ENCODE peak calls at places on chromosome 6, in nine cellular contexts. One of them, this sample, is unnamed.

GRCh38 chr6:79170431-79170830 is 64.1 kb downstream of the HMGN3 start:
- DNase-seq in DND-41: no peak
- DNase-seq in HCT116: no peak
- DNase-seq in cardiac fibroblast: no peak
- DNase-seq in bronchial epithelial cell: no peak
- DNase-seq in endodermal cell: no peak
- DNase-seq in A549: no peak
- DNase-seq in OCI-LY7: no peak
- DNase-seq in breast epithelium: no peak
- DNase-seq in this sample: no peak

GRCh38 chr6:95321106-95321505 is 256.2 kb upstream of the MANEA start:
- DNase-seq in DND-41: no peak
- DNase-seq in HCT116: no peak
- DNase-seq in cardiac fibroblast: no peak
- DNase-seq in bronchial epithelial cell: peak
- DNase-seq in endodermal cell: no peak
- DNase-seq in A549: no peak
- DNase-seq in OCI-LY7: no peak
- DNase-seq in breast epithelium: no peak
- DNase-seq in this sample: no peak

GRCh38 chr6:2632368-2632767 is 118.4 kb downstream of the MYLK4 start:
- DNase-seq in DND-41: no peak
- DNase-seq in HCT116: no peak
- DNase-seq in cardiac fibroblast: no peak
- DNase-seq in bronchial epithelial cell: no peak
- DNase-seq in endodermal cell: no peak
- DNase-seq in A549: no peak
- DNase-seq in OCI-LY7: no peak
- DNase-seq in breast epithelium: no peak
- DNase-seq in this sample: no peak

GRCh38 chr6:113860165-113860955 is 3.2 kb downstream of the MARCKS start:
- DNase-seq in DND-41: no peak
- DNase-seq in HCT116: no peak
- DNase-seq in cardiac fibroblast: peak
- DNase-seq in bronchial epithelial cell: no peak
- DNase-seq in endodermal cell: peak
- DNase-seq in A549: no peak
- DNase-seq in OCI-LY7: no peak
- DNase-seq in breast epithelium: peak
- DNase-seq in this sample: no peak

GRCh38 chr6:147322299-147323162 is 118.3 kb downstream of the STXBP5 start:
- DNase-seq in DND-41: no peak
- DNase-seq in HCT116: no peak
- DNase-seq in cardiac fibroblast: peak
- DNase-seq in bronchial epithelial cell: peak
- DNase-seq in endodermal cell: no peak
- DNase-seq in A549: no peak
- DNase-seq in OCI-LY7: no peak
- DNase-seq in breast epithelium: no peak
- DNase-seq in this sample: peak

GRCh38 chr6:133835901-133836300 is 53.0 kb upstream of the TCF21 start:
- DNase-seq in DND-41: no peak
- DNase-seq in HCT116: no peak
- DNase-seq in cardiac fibroblast: peak
- DNase-seq in bronchial epithelial cell: no peak
- DNase-seq in endodermal cell: no peak
- DNase-seq in A549: no peak
- DNase-seq in OCI-LY7: no peak
- DNase-seq in breast epithelium: no peak
- DNase-seq in this sample: no peak

GRCh38 chr6:109284675-109285074 is 97.6 kb downstream of the CD164 start:
- DNase-seq in DND-41: no peak
- DNase-seq in HCT116: no peak
- DNase-seq in cardiac fibroblast: no peak
- DNase-seq in bronchial epithelial cell: no peak
- DNase-seq in endodermal cell: no peak
- DNase-seq in A549: no peak
- DNase-seq in OCI-LY7: no peak
- DNase-seq in breast epithelium: no peak
- DNase-seq in this sample: no peak

GRCh38 chr6:25006565-25007001 is 70.8 kb upstream of the RIPOR2 start:
- DNase-seq in DND-41: peak
- DNase-seq in HCT116: peak
- DNase-seq in cardiac fibroblast: peak
- DNase-seq in bronchial epithelial cell: peak
- DNase-seq in endodermal cell: no peak
- DNase-seq in A549: no peak
- DNase-seq in OCI-LY7: peak
- DNase-seq in breast epithelium: peak
- DNase-seq in this sample: no peak

GRCh38 chr6:32886674-32887383 is 32.8 kb downstream of the PSMB9 start:
- DNase-seq in DND-41: no peak
- DNase-seq in HCT116: no peak
- DNase-seq in cardiac fibroblast: peak
- DNase-seq in bronchial epithelial cell: peak
- DNase-seq in endodermal cell: no peak
- DNase-seq in A549: no peak
- DNase-seq in OCI-LY7: no peak
- DNase-seq in breast epithelium: no peak
- DNase-seq in this sample: peak

GRCh38 chr6:121263742-121264141 is 70.5 kb downstream of the TBC1D32 start:
- DNase-seq in DND-41: no peak
- DNase-seq in HCT116: no peak
- DNase-seq in cardiac fibroblast: no peak
- DNase-seq in bronchial epithelial cell: no peak
- DNase-seq in endodermal cell: no peak
- DNase-seq in A549: no peak
- DNase-seq in OCI-LY7: no peak
- DNase-seq in breast epithelium: no peak
- DNase-seq in this sample: no peak

GRCh38 chr6:129844118-129844891 is 16.8 kb downstream of the TMEM244 start:
- DNase-seq in DND-41: no peak
- DNase-seq in HCT116: peak
- DNase-seq in cardiac fibroblast: peak
- DNase-seq in bronchial epithelial cell: peak
- DNase-seq in endodermal cell: peak
- DNase-seq in A549: no peak
- DNase-seq in OCI-LY7: no peak
- DNase-seq in breast epithelium: no peak
- DNase-seq in this sample: peak

GRCh38 chr6:13373919-13374318 is 45.6 kb upstream of the TBC1D7 start:
- DNase-seq in DND-41: no peak
- DNase-seq in HCT116: no peak
- DNase-seq in cardiac fibroblast: no peak
- DNase-seq in bronchial epithelial cell: no peak
- DNase-seq in endodermal cell: no peak
- DNase-seq in A549: no peak
- DNase-seq in OCI-LY7: no peak
- DNase-seq in breast epithelium: no peak
- DNase-seq in this sample: no peak

GRCh38 chr6:11039040-11039439 is 5.1 kb downstream of the ELOVL2 start:
- DNase-seq in DND-41: no peak
- DNase-seq in HCT116: no peak
- DNase-seq in cardiac fibroblast: no peak
- DNase-seq in bronchial epithelial cell: no peak
- DNase-seq in endodermal cell: no peak
- DNase-seq in A549: no peak
- DNase-seq in OCI-LY7: no peak
- DNase-seq in breast epithelium: no peak
- DNase-seq in this sample: no peak

GRCh38 chr6:454148-454991 is 62.8 kb downstream of the IRF4 start:
- DNase-seq in DND-41: no peak
- DNase-seq in HCT116: no peak
- DNase-seq in cardiac fibroblast: no peak
- DNase-seq in bronchial epithelial cell: no peak
- DNase-seq in endodermal cell: no peak
- DNase-seq in A549: no peak
- DNase-seq in OCI-LY7: no peak
- DNase-seq in breast epithelium: no peak
- DNase-seq in this sample: no peak

GRCh38 chr6:9520417-9521151 is 894.3 kb downstream of the TFAP2A start:
- DNase-seq in DND-41: no peak
- DNase-seq in HCT116: peak
- DNase-seq in cardiac fibroblast: peak
- DNase-seq in bronchial epithelial cell: peak
- DNase-seq in endodermal cell: no peak
- DNase-seq in A549: no peak
- DNase-seq in OCI-LY7: no peak
- DNase-seq in breast epithelium: no peak
- DNase-seq in this sample: no peak

GRCh38 chr6:144365176-144365710 is 80.1 kb downstream of the UTRN start:
- DNase-seq in DND-41: no peak
- DNase-seq in HCT116: no peak
- DNase-seq in cardiac fibroblast: no peak
- DNase-seq in bronchial epithelial cell: no peak
- DNase-seq in endodermal cell: no peak
- DNase-seq in A549: no peak
- DNase-seq in OCI-LY7: no peak
- DNase-seq in breast epithelium: no peak
- DNase-seq in this sample: no peak

GRCh38 chr6:139962663-139963314 is 588.3 kb upstream of the CITED2 start:
- DNase-seq in DND-41: no peak
- DNase-seq in HCT116: no peak
- DNase-seq in cardiac fibroblast: no peak
- DNase-seq in bronchial epithelial cell: no peak
- DNase-seq in endodermal cell: no peak
- DNase-seq in A549: no peak
- DNase-seq in OCI-LY7: no peak
- DNase-seq in breast epithelium: no peak
- DNase-seq in this sample: no peak

GRCh38 chr6:170229396-170229795 is 61.5 kb downstream of the DLL1 start:
- DNase-seq in DND-41: no peak
- DNase-seq in HCT116: no peak
- DNase-seq in cardiac fibroblast: no peak
- DNase-seq in bronchial epithelial cell: no peak
- DNase-seq in endodermal cell: no peak
- DNase-seq in A549: no peak
- DNase-seq in OCI-LY7: no peak
- DNase-seq in breast epithelium: no peak
- DNase-seq in this sample: no peak

GRCh38 chr6:135231469-135231844 is 50.3 kb downstream of the MYB start:
- DNase-seq in DND-41: no peak
- DNase-seq in HCT116: no peak
- DNase-seq in cardiac fibroblast: peak
- DNase-seq in bronchial epithelial cell: no peak
- DNase-seq in endodermal cell: no peak
- DNase-seq in A549: no peak
- DNase-seq in OCI-LY7: no peak
- DNase-seq in breast epithelium: no peak
- DNase-seq in this sample: no peak

GRCh38 chr6:105384004-105384403 is 18.9 kb downstream of the PREP start:
- DNase-seq in DND-41: no peak
- DNase-seq in HCT116: peak
- DNase-seq in cardiac fibroblast: no peak
- DNase-seq in bronchial epithelial cell: peak
- DNase-seq in endodermal cell: no peak
- DNase-seq in A549: no peak
- DNase-seq in OCI-LY7: no peak
- DNase-seq in breast epithelium: no peak
- DNase-seq in this sample: no peak

DNA sequence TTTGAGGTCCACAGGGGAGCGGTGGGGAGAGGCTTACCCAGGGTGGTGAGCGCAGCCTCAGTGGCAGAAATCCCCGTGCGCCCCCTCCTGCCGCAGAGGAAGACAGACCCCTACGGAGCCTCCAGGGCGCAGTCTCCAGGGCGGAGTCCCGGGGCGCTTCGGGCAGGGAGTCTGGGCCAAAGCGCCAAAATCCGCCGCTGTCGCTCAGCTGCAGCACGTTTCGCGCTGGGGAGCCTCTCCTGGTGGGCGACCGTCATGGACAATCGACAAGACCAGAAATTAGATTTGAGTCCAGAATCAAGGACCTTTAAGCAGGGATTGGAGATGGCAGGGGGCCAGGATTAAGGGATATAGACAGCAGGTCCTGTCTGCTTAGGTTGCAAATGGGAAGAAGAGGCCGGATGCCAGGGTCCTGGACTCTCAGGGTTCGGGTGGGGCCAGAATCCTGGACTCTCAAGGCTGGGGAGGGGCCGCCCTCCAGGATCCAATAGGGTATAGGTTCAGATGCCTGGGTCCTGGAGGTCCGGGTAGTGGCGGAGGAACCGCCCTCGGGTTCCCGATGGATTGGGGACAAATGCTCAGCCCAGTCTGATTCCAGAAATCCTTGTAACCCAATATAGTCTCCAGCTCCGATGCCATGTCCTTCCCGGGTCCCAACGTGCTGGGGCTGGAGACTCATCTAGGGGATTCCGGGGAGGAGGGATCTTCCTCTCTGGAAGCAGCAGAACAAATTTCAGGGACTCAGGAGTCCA is 7.9 kb upstream of the HLA-E start:
- DNase-seq in DND-41: no peak
- DNase-seq in HCT116: no peak
- DNase-seq in cardiac fibroblast: no peak
- DNase-seq in bronchial epithelial cell: no peak
- DNase-seq in endodermal cell: peak
- DNase-seq in A549: no peak
- DNase-seq in OCI-LY7: no peak
- DNase-seq in breast epithelium: no peak
- DNase-seq in this sample: no peak
- H3K4me3 ChIP-seq in DND-41: no peak
- H3K4me3 ChIP-seq in HCT116: no peak
- H3K4me3 ChIP-seq in cardiac fibroblast: no peak
- H3K4me3 ChIP-seq in bronchial epithelial cell: no peak
- H3K4me3 ChIP-seq in endodermal cell: peak
- H3K4me3 ChIP-seq in A549: peak
- H3K4me3 ChIP-seq in OCI-LY7: no peak
- H3K4me3 ChIP-seq in breast epithelium: no peak
- H3K4me3 ChIP-seq in this sample: no peak

GRCh38 chr6:97705568-97705967 is 422.6 kb upstream of the MMS22L start:
- DNase-seq in DND-41: no peak
- DNase-seq in HCT116: peak
- DNase-seq in cardiac fibroblast: peak
- DNase-seq in bronchial epithelial cell: peak
- DNase-seq in endodermal cell: peak
- DNase-seq in A549: no peak
- DNase-seq in OCI-LY7: peak
- DNase-seq in breast epithelium: no peak
- DNase-seq in this sample: no peak
- TF ChIP-seq CTCF in DND-41: no peak
- TF ChIP-seq CTCF in HCT116: peak
- TF ChIP-seq CTCF in cardiac fibroblast: peak
- TF ChIP-seq CTCF in bronchial epithelial cell: peak
- TF ChIP-seq CTCF in endodermal cell: peak
- TF ChIP-seq CTCF in A549: peak
- TF ChIP-seq CTCF in OCI-LY7: peak
- TF ChIP-seq CTCF in breast epithelium: no peak
- TF ChIP-seq CTCF in this sample: no peak

GRCh38 chr6:151475653-151476523 is 17.9 kb upstream of the CCDC170 start:
- DNase-seq in DND-41: peak
- DNase-seq in HCT116: peak
- DNase-seq in cardiac fibroblast: peak
- DNase-seq in bronchial epithelial cell: peak
- DNase-seq in endodermal cell: peak
- DNase-seq in A549: peak
- DNase-seq in OCI-LY7: peak
- DNase-seq in breast epithelium: no peak
- DNase-seq in this sample: no peak
- H3K4me3 ChIP-seq in DND-41: no peak
- H3K4me3 ChIP-seq in HCT116: no peak
- H3K4me3 ChIP-seq in cardiac fibroblast: no peak
- H3K4me3 ChIP-seq in bronchial epithelial cell: no peak
- H3K4me3 ChIP-seq in endodermal cell: no peak
- H3K4me3 ChIP-seq in A549: no peak
- H3K4me3 ChIP-seq in OCI-LY7: no peak
- H3K4me3 ChIP-seq in breast epithelium: no peak
- H3K4me3 ChIP-seq in this sample: no peak

GRCh38 chr6:66568271-66568670 is 861.2 kb upstream of the EYS start:
- DNase-seq in DND-41: no peak
- DNase-seq in HCT116: no peak
- DNase-seq in cardiac fibroblast: no peak
- DNase-seq in bronchial epithelial cell: no peak
- DNase-seq in endodermal cell: peak
- DNase-seq in A549: no peak
- DNase-seq in OCI-LY7: no peak
- DNase-seq in breast epithelium: no peak
- DNase-seq in this sample: no peak
- TF ChIP-seq CTCF in DND-41: no peak
- TF ChIP-seq CTCF in HCT116: no peak
- TF ChIP-seq CTCF in cardiac fibroblast: no peak
- TF ChIP-seq CTCF in bronchial epithelial cell: no peak
- TF ChIP-seq CTCF in endodermal cell: peak
- TF ChIP-seq CTCF in A549: no peak
- TF ChIP-seq CTCF in OCI-LY7: no peak
- TF ChIP-seq CTCF in breast epithelium: no peak
- TF ChIP-seq CTCF in this sample: no peak

This sample was measured in AG09309.